ENCODE peak calls at places on chromosome 19, in eight cellular contexts. F is Panc1, G is thyroid gland, X is cardiac muscle cell, K is heart right ventricle, Q is left ventricle myocardium inferior, V is hepatocyte, J is mesenchymal stem cell. W is an unnamed sample. For H3K4me1, the result is how much of the 10 kb centered on the place peaks cover.

GRCh38 chr19:19615086-19615485 is 3.4 kb downstream of the PBX4 start:
- DNase-seq in Q (no peak), G (peak), X (no peak), K (no peak), F (peak), J (peak), V (no peak), W (no peak)

GRCh38 chr19:37977992-37978391 is 71.0 kb downstream of the SIPA1L3 start:
- DNase-seq in G (peak), X (peak), J (peak), F (no peak), K (peak), Q (no peak), V (no peak), W (no peak)

GRCh38 chr19:35846038-35846668 is 6.2 kb downstream of the NPHS1 start:
- DNase-seq in V (peak), Q (no peak), J (peak), F (no peak), K (no peak), X (no peak), G (no peak), W (no peak)

GRCh38 chr19:17235618-17236413 is 9.8 kb downstream of the OCEL1 start:
- DNase-seq in G (peak), Q (peak), K (no peak), X (peak), V (peak), F (no peak), J (peak), W (peak)

GRCh38 chr19:18473003-18473705 is 35.2 kb upstream of the ISYNA1 start:
- DNase-seq in F (no peak), X (no peak), V (no peak), J (peak), G (no peak), Q (no peak), K (no peak), W (peak)

GRCh38 chr19:39558623-39559117 is 18.7 kb upstream of the EID2 start:
- DNase-seq in V (no peak), K (no peak), F (no peak), X (no peak), G (no peak), Q (no peak), J (no peak), W (no peak)

GRCh38 chr19:28701491-28701890 is 511.5 kb downstream of the UQCRFS1 start:
- DNase-seq in J (no peak), V (no peak), K (no peak), Q (no peak), F (no peak), X (no peak), G (no peak), W (no peak)

GRCh38 chr19:41706741-41707501 is 1.5 kb upstream of the CEACAM5 start:
- DNase-seq in V (peak), Q (peak), G (peak), K (no peak), F (peak), X (peak), J (no peak), W (peak)

GRCh38 chr19:919157-920050 is 2.3 kb downstream of the KISS1R start:
- DNase-seq in J (no peak), V (peak), Q (no peak), F (no peak), X (no peak), G (peak), K (no peak), W (no peak)

GRCh38 chr19:5172859-5173577 is 167.6 kb downstream of the PTPRS start:
- DNase-seq in Q (no peak), F (peak), J (peak), X (peak), V (peak), K (no peak), G (no peak), W (peak)

GRCh38 chr19:19321143-19321577 is 531 bp downstream of the MAU2 start:
- DNase-seq in F (no peak), J (peak), K (no peak), Q (no peak), X (no peak), G (no peak), V (peak), W (no peak)

GRCh38 chr19:1467512-1468273 is 11.3 kb downstream of the C19orf25 start:
- DNase-seq in G (no peak), K (no peak), X (no peak), Q (no peak), J (no peak), V (no peak), F (no peak), W (no peak)

GRCh38 chr19:1766800-1767352 is 13.6 kb downstream of the ONECUT3 start:
- DNase-seq in X (no peak), V (no peak), K (no peak), J (no peak), F (no peak), G (no peak), Q (no peak), W (no peak)

GRCh38 chr19:39240421-39240820 is 4.4 kb downstream of the IFNL3 start:
- DNase-seq in G (no peak), Q (no peak), J (no peak), X (no peak), K (no peak), V (no peak), F (no peak), W (no peak)

GRCh38 chr19:19490247-19490968 is 24.9 kb downstream of the TSSK6 start:
- DNase-seq in F (peak), V (peak), K (peak), X (peak), Q (peak), J (peak), G (peak), W (peak)

GRCh38 chr19:39708594-39708993 is 4.3 kb downstream of the LGALS14 start:
- DNase-seq in F (no peak), J (no peak), K (no peak), G (no peak), X (no peak), Q (no peak), V (no peak), W (no peak)

GRCh38 chr19:45069056-45069455 is 7.2 kb downstream of the ZNF296 start:
- DNase-seq in X (peak), G (no peak), V (peak), Q (peak), J (peak), F (no peak), K (no peak), W (peak)

GRCh38 chr19:49524812-49525455 is 2.9 kb upstream of the RCN3 start:
- DNase-seq in X (no peak), J (no peak), F (no peak), V (no peak), Q (no peak), K (no peak), G (no peak), W (no peak)

GRCh38 chr19:30852168-30852567 is 480.0 kb downstream of the ZNF536 start:
- DNase-seq in K (no peak), Q (no peak), X (no peak), V (no peak), F (no peak), G (no peak), J (no peak), W (no peak)

GRCh38 chr19:34171539-34171876 is 796 bp upstream of the LSM14A start:
- DNase-seq in F (no peak), X (peak), G (no peak), J (peak), K (no peak), V (no peak), Q (no peak), W (no peak)

DNA sequence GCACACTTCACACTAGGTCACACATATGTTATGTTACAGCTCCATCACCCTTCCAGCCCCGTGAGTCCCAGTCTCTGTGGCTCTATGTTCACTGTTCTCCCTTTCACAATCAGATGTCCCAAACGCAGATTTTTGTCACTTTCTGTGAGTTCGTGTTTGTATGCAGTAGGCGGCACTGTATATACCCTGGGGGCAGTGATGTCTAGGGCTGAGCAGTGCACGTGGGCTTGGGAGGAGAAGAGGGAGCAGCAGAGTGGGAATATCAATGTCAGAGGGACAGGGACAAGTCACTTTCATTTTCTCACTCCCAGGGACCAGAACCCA is 22.0 kb downstream of the PSG1 start:
- DNase-seq in J (no peak), G (no peak), Q (no peak), X (no peak), F (no peak), K (no peak), V (no peak), W (no peak)
- H3K27ac ChIP-seq in J (no peak), G (no peak), Q (no peak), X (no peak), F (no peak), K (no peak), V (no peak), W (no peak)

GRCh38 chr19:10764340-10764894 is 46.5 kb downstream of the DNM2 start:
- DNase-seq in X (no peak), K (no peak), F (no peak), J (no peak), G (no peak), V (peak), Q (no peak), W (no peak)

GRCh38 chr19:10763399-10763798 is 45.5 kb downstream of the DNM2 start:
- DNase-seq in F (no peak), G (no peak), J (no peak), K (no peak), X (no peak), Q (no peak), V (no peak), W (no peak)

GRCh38 chr19:10761443-10762242 is 43.8 kb downstream of the DNM2 start:
- DNase-seq in G (peak), V (no peak), F (no peak), Q (no peak), K (no peak), J (no peak), X (no peak), W (peak)

GRCh38 chr19:10762656-10763055 is 44.8 kb downstream of the DNM2 start:
- DNase-seq in X (no peak), G (no peak), Q (peak), V (no peak), J (no peak), F (no peak), K (peak), W (no peak)

DNA sequence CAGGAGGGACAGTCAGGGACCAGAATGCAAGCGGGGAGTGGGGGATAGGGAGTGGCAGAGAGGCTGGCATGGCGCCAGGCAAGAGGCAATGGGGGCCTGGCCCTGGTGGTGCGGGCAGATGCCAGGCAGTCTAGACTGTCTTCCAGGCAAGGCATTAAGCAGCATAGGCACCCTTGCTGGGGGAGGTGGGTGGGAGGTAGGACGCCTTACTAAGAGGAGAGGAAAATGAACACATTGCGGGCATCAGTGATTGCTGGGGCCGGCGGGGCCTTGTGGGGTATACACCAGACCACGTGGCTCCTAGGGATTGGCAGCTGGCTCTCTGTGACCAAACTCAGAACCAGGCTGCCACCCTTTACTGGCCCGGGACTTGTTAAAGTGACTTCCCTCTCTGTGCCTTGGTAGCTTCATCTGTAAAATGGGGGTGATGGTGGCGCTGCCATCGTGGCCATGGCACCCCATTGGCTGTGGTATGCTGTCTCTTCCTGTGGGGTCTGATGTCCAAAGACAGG is 46.0 kb downstream of the DNM2 start:
- DNase-seq in Q (no peak), X (no peak), G (no peak), V (no peak), J (no peak), K (no peak), F (no peak), W (no peak)
- H3K4me1 ChIP-seq in Q (half or more), X (under half), G (under half), V (under half), J (half or more), K (half or more), F (under half), W (half or more)

GRCh38 chr19:4059931-4060620 is 6.6 kb downstream of the ZBTB7A start:
- DNase-seq in Q (peak), V (peak), J (no peak), G (no peak), X (peak), K (peak), F (no peak), W (peak)

GRCh38 chr19:4058696-4059492 is 7.8 kb downstream of the ZBTB7A start:
- DNase-seq in X (no peak), V (no peak), J (no peak), F (no peak), G (no peak), K (no peak), Q (no peak), W (no peak)

GRCh38 chr19:4060621-4061177 is 6.0 kb downstream of the ZBTB7A start:
- DNase-seq in K (no peak), F (no peak), X (no peak), J (no peak), Q (no peak), V (peak), G (no peak), W (no peak)

GRCh38 chr19:4057913-4058695 is 8.6 kb downstream of the ZBTB7A start:
- DNase-seq in J (peak), K (peak), Q (peak), G (peak), V (peak), X (peak), F (no peak), W (peak)

GRCh38 chr19:4059493-4059880 is 7.2 kb downstream of the ZBTB7A start:
- DNase-seq in K (no peak), J (no peak), X (no peak), V (peak), F (no peak), Q (no peak), G (no peak), W (no peak)
- H3K27ac ChIP-seq in K (peak), J (peak), X (peak), V (peak), F (peak), Q (peak), G (peak), W (peak)

DNA sequence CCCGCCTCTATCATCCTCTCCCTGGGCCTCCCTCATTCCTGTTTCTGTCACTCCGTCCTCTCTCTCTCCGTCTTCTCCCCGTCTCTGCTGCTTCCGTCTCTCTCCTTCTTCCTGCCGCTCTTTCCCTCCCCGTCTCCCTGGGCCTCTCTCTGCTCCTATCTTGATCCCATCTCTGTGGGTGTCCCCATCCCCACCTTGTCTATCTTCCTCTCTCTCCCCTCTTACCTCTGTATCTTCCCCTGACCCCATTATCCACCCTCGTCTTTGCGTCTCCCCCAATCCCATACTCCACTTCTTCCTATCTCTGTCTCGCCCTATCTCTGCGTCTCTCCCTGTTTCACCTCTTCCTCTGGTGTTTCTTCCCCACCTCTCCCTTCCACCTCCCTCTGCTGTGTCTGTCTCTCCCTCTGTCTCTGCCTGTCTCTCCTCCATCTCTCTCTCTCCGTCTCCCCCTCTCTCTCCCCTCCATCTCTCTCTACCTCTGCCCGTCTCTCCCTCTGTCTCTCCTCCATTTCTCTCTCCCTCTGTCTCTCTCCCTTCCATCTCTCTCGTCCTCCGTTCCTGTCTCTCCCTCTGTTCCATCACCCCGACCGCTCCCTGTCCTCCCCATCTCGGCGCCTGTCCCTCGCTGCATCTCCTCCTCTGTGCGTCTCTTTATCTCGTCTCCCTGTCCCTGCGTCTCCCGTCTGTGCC is 4.3 kb downstream of the GRIN2D start:
- DNase-seq in V (no peak), J (peak), K (no peak), Q (no peak), F (no peak), G (no peak), X (peak), W (no peak)
- H3K4me1 ChIP-seq in V (under half), J (under half), K (under half), Q (under half), F (under half), G (under half), X (under half), W (under half)